ENCODE peak calls at places on chromosome 3, in eight cellular contexts. One of them, this sample, is unnamed.

GRCh38 chr3:188288153-188288552 is 134.2 kb downstream of the LPP start:
- DNase-seq in naive thymus-derived CD8-positive, alpha-beta T cell: no peak
- DNase-seq in RWPE1: no peak
- DNase-seq in anterior cingulate cortex: no peak
- DNase-seq in activated naive CD8-positive, alpha-beta T cell treated with anti-CD3 and anti-CD28 coated beads for 36 hours: no peak
- DNase-seq in lower leg skin: no peak
- DNase-seq in iPS-NIHi11: no peak
- DNase-seq in activated T-cell treated with anti-CD3 and anti-CD28 coated beads for 24 hours: no peak
- DNase-seq in this sample: no peak

GRCh38 chr3:184134746-184135148 is 411 bp upstream of the EIF2B5 start:
- DNase-seq in naive thymus-derived CD8-positive, alpha-beta T cell: no peak
- DNase-seq in RWPE1: no peak
- DNase-seq in anterior cingulate cortex: no peak
- DNase-seq in activated naive CD8-positive, alpha-beta T cell treated with anti-CD3 and anti-CD28 coated beads for 36 hours: no peak
- DNase-seq in lower leg skin: no peak
- DNase-seq in iPS-NIHi11: no peak
- DNase-seq in activated T-cell treated with anti-CD3 and anti-CD28 coated beads for 24 hours: peak; percentile 16
- DNase-seq in this sample: no peak

GRCh38 chr3:32709346-32709745 is 24.4 kb downstream of the CNOT10 start:
- DNase-seq in naive thymus-derived CD8-positive, alpha-beta T cell: no peak
- DNase-seq in RWPE1: no peak
- DNase-seq in anterior cingulate cortex: no peak
- DNase-seq in activated naive CD8-positive, alpha-beta T cell treated with anti-CD3 and anti-CD28 coated beads for 36 hours: no peak
- DNase-seq in lower leg skin: no peak
- DNase-seq in iPS-NIHi11: no peak
- DNase-seq in activated T-cell treated with anti-CD3 and anti-CD28 coated beads for 24 hours: no peak
- DNase-seq in this sample: no peak

GRCh38 chr3:142580061-142580423 is 1.5 kb upstream of the ATR start:
- DNase-seq in naive thymus-derived CD8-positive, alpha-beta T cell: no peak
- DNase-seq in RWPE1: no peak
- DNase-seq in anterior cingulate cortex: no peak
- DNase-seq in activated naive CD8-positive, alpha-beta T cell treated with anti-CD3 and anti-CD28 coated beads for 36 hours: no peak
- DNase-seq in lower leg skin: no peak
- DNase-seq in iPS-NIHi11: no peak
- DNase-seq in activated T-cell treated with anti-CD3 and anti-CD28 coated beads for 24 hours: no peak
- DNase-seq in this sample: no peak

GRCh38 chr3:100630664-100631063 is 21.3 kb downstream of the ADGRG7 start:
- DNase-seq in naive thymus-derived CD8-positive, alpha-beta T cell: no peak
- DNase-seq in RWPE1: no peak
- DNase-seq in anterior cingulate cortex: no peak
- DNase-seq in activated naive CD8-positive, alpha-beta T cell treated with anti-CD3 and anti-CD28 coated beads for 36 hours: no peak
- DNase-seq in lower leg skin: no peak
- DNase-seq in iPS-NIHi11: peak; percentile 5
- DNase-seq in activated T-cell treated with anti-CD3 and anti-CD28 coated beads for 24 hours: no peak
- DNase-seq in this sample: no peak

GRCh38 chr3:192494176-192494575 is 233.2 kb downstream of the FGF12 start:
- DNase-seq in naive thymus-derived CD8-positive, alpha-beta T cell: no peak
- DNase-seq in RWPE1: no peak
- DNase-seq in anterior cingulate cortex: no peak
- DNase-seq in activated naive CD8-positive, alpha-beta T cell treated with anti-CD3 and anti-CD28 coated beads for 36 hours: no peak
- DNase-seq in lower leg skin: no peak
- DNase-seq in iPS-NIHi11: no peak
- DNase-seq in activated T-cell treated with anti-CD3 and anti-CD28 coated beads for 24 hours: no peak
- DNase-seq in this sample: no peak

GRCh38 chr3:84223512-84223911 is 735.3 kb upstream of the CADM2 start:
- DNase-seq in naive thymus-derived CD8-positive, alpha-beta T cell: no peak
- DNase-seq in RWPE1: no peak
- DNase-seq in anterior cingulate cortex: no peak
- DNase-seq in activated naive CD8-positive, alpha-beta T cell treated with anti-CD3 and anti-CD28 coated beads for 36 hours: no peak
- DNase-seq in lower leg skin: no peak
- DNase-seq in iPS-NIHi11: no peak
- DNase-seq in activated T-cell treated with anti-CD3 and anti-CD28 coated beads for 24 hours: no peak
- DNase-seq in this sample: no peak

GRCh38 chr3:169758353-169758994 is 6.4 kb downstream of the TERC start:
- DNase-seq in naive thymus-derived CD8-positive, alpha-beta T cell: no peak
- DNase-seq in RWPE1: no peak
- DNase-seq in anterior cingulate cortex: no peak
- DNase-seq in activated naive CD8-positive, alpha-beta T cell treated with anti-CD3 and anti-CD28 coated beads for 36 hours: no peak
- DNase-seq in lower leg skin: no peak
- DNase-seq in iPS-NIHi11: no peak
- DNase-seq in activated T-cell treated with anti-CD3 and anti-CD28 coated beads for 24 hours: no peak
- DNase-seq in this sample: no peak

GRCh38 chr3:194312743-194313281 is 38.3 kb downstream of the CPN2 start:
- DNase-seq in naive thymus-derived CD8-positive, alpha-beta T cell: no peak
- DNase-seq in RWPE1: no peak
- DNase-seq in anterior cingulate cortex: no peak
- DNase-seq in activated naive CD8-positive, alpha-beta T cell treated with anti-CD3 and anti-CD28 coated beads for 36 hours: no peak
- DNase-seq in lower leg skin: peak; percentile 92
- DNase-seq in iPS-NIHi11: no peak
- DNase-seq in activated T-cell treated with anti-CD3 and anti-CD28 coated beads for 24 hours: no peak
- DNase-seq in this sample: no peak

GRCh38 chr3:158768361-158768787 is 33.5 kb upstream of the MFSD1 start:
- DNase-seq in naive thymus-derived CD8-positive, alpha-beta T cell: no peak
- DNase-seq in RWPE1: no peak
- DNase-seq in anterior cingulate cortex: no peak
- DNase-seq in activated naive CD8-positive, alpha-beta T cell treated with anti-CD3 and anti-CD28 coated beads for 36 hours: no peak
- DNase-seq in lower leg skin: no peak
- DNase-seq in iPS-NIHi11: peak; percentile 75
- DNase-seq in activated T-cell treated with anti-CD3 and anti-CD28 coated beads for 24 hours: no peak
- DNase-seq in this sample: peak; percentile 29

GRCh38 chr3:58492385-58492970 is 582 bp downstream of the KCTD6 start:
- DNase-seq in naive thymus-derived CD8-positive, alpha-beta T cell: no peak
- DNase-seq in RWPE1: peak; percentile 8
- DNase-seq in anterior cingulate cortex: no peak
- DNase-seq in activated naive CD8-positive, alpha-beta T cell treated with anti-CD3 and anti-CD28 coated beads for 36 hours: peak; percentile 33
- DNase-seq in lower leg skin: peak; percentile 86
- DNase-seq in iPS-NIHi11: no peak
- DNase-seq in activated T-cell treated with anti-CD3 and anti-CD28 coated beads for 24 hours: no peak
- DNase-seq in this sample: peak; percentile 24

GRCh38 chr3:114586119-114586518 is 292.3 kb downstream of the TIGIT start:
- DNase-seq in naive thymus-derived CD8-positive, alpha-beta T cell: no peak
- DNase-seq in RWPE1: no peak
- DNase-seq in anterior cingulate cortex: no peak
- DNase-seq in activated naive CD8-positive, alpha-beta T cell treated with anti-CD3 and anti-CD28 coated beads for 36 hours: no peak
- DNase-seq in lower leg skin: no peak
- DNase-seq in iPS-NIHi11: no peak
- DNase-seq in activated T-cell treated with anti-CD3 and anti-CD28 coated beads for 24 hours: no peak
- DNase-seq in this sample: no peak

GRCh38 chr3:197519801-197520211 is 36.0 kb downstream of the BDH1 start:
- DNase-seq in naive thymus-derived CD8-positive, alpha-beta T cell: no peak
- DNase-seq in RWPE1: no peak
- DNase-seq in anterior cingulate cortex: no peak
- DNase-seq in activated naive CD8-positive, alpha-beta T cell treated with anti-CD3 and anti-CD28 coated beads for 36 hours: no peak
- DNase-seq in lower leg skin: no peak
- DNase-seq in iPS-NIHi11: no peak
- DNase-seq in activated T-cell treated with anti-CD3 and anti-CD28 coated beads for 24 hours: no peak
- DNase-seq in this sample: no peak

GRCh38 chr3:14701676-14702075 is 26.7 kb downstream of the C3orf20 start:
- DNase-seq in naive thymus-derived CD8-positive, alpha-beta T cell: no peak
- DNase-seq in RWPE1: no peak
- DNase-seq in anterior cingulate cortex: no peak
- DNase-seq in activated naive CD8-positive, alpha-beta T cell treated with anti-CD3 and anti-CD28 coated beads for 36 hours: no peak
- DNase-seq in lower leg skin: no peak
- DNase-seq in iPS-NIHi11: no peak
- DNase-seq in activated T-cell treated with anti-CD3 and anti-CD28 coated beads for 24 hours: no peak
- DNase-seq in this sample: no peak

GRCh38 chr3:42264399-42265058 is 1.5 kb downstream of the CCK start:
- DNase-seq in naive thymus-derived CD8-positive, alpha-beta T cell: no peak
- DNase-seq in RWPE1: peak; percentile 30
- DNase-seq in anterior cingulate cortex: peak; percentile 74
- DNase-seq in activated naive CD8-positive, alpha-beta T cell treated with anti-CD3 and anti-CD28 coated beads for 36 hours: peak; percentile 36
- DNase-seq in lower leg skin: no peak
- DNase-seq in iPS-NIHi11: peak; percentile 76
- DNase-seq in activated T-cell treated with anti-CD3 and anti-CD28 coated beads for 24 hours: no peak
- DNase-seq in this sample: no peak

GRCh38 chr3:36647423-36647853 is 116.9 kb downstream of the DCLK3 start:
- DNase-seq in naive thymus-derived CD8-positive, alpha-beta T cell: no peak
- DNase-seq in RWPE1: no peak
- DNase-seq in anterior cingulate cortex: no peak
- DNase-seq in activated naive CD8-positive, alpha-beta T cell treated with anti-CD3 and anti-CD28 coated beads for 36 hours: no peak
- DNase-seq in lower leg skin: no peak
- DNase-seq in iPS-NIHi11: no peak
- DNase-seq in activated T-cell treated with anti-CD3 and anti-CD28 coated beads for 24 hours: no peak
- DNase-seq in this sample: no peak

GRCh38 chr3:53941174-53941573 is 49.5 kb upstream of the SELENOK start:
- DNase-seq in naive thymus-derived CD8-positive, alpha-beta T cell: no peak
- DNase-seq in RWPE1: peak; percentile 9
- DNase-seq in anterior cingulate cortex: no peak
- DNase-seq in activated naive CD8-positive, alpha-beta T cell treated with anti-CD3 and anti-CD28 coated beads for 36 hours: no peak
- DNase-seq in lower leg skin: no peak
- DNase-seq in iPS-NIHi11: no peak
- DNase-seq in activated T-cell treated with anti-CD3 and anti-CD28 coated beads for 24 hours: no peak
- DNase-seq in this sample: peak; percentile 21

GRCh38 chr3:73490453-73491311 is 134.1 kb downstream of the PDZRN3 start:
- DNase-seq in naive thymus-derived CD8-positive, alpha-beta T cell: no peak
- DNase-seq in RWPE1: no peak
- DNase-seq in anterior cingulate cortex: no peak
- DNase-seq in activated naive CD8-positive, alpha-beta T cell treated with anti-CD3 and anti-CD28 coated beads for 36 hours: no peak
- DNase-seq in lower leg skin: no peak
- DNase-seq in iPS-NIHi11: peak; percentile 54
- DNase-seq in activated T-cell treated with anti-CD3 and anti-CD28 coated beads for 24 hours: no peak
- DNase-seq in this sample: no peak

GRCh38 chr3:195182470-195182795 is 88.5 kb downstream of the XXYLT1 start:
- DNase-seq in naive thymus-derived CD8-positive, alpha-beta T cell: no peak
- DNase-seq in RWPE1: peak; percentile 42
- DNase-seq in anterior cingulate cortex: no peak
- DNase-seq in activated naive CD8-positive, alpha-beta T cell treated with anti-CD3 and anti-CD28 coated beads for 36 hours: no peak
- DNase-seq in lower leg skin: peak; percentile 53
- DNase-seq in iPS-NIHi11: no peak
- DNase-seq in activated T-cell treated with anti-CD3 and anti-CD28 coated beads for 24 hours: no peak
- DNase-seq in this sample: peak; percentile 53

GRCh38 chr3:109132801-109133473 is 3.6 kb upstream of the C3orf85 start:
- DNase-seq in naive thymus-derived CD8-positive, alpha-beta T cell: no peak
- DNase-seq in RWPE1: no peak
- DNase-seq in anterior cingulate cortex: no peak
- DNase-seq in activated naive CD8-positive, alpha-beta T cell treated with anti-CD3 and anti-CD28 coated beads for 36 hours: no peak
- DNase-seq in lower leg skin: no peak
- DNase-seq in iPS-NIHi11: no peak
- DNase-seq in activated T-cell treated with anti-CD3 and anti-CD28 coated beads for 24 hours: no peak
- DNase-seq in this sample: no peak

GRCh38 chr3:150372320-150373118 is 35.6 kb upstream of the TSC22D2 start:
- DNase-seq in naive thymus-derived CD8-positive, alpha-beta T cell: no peak
- DNase-seq in RWPE1: no peak
- DNase-seq in anterior cingulate cortex: no peak
- DNase-seq in activated naive CD8-positive, alpha-beta T cell treated with anti-CD3 and anti-CD28 coated beads for 36 hours: no peak
- DNase-seq in lower leg skin: no peak
- DNase-seq in iPS-NIHi11: no peak
- DNase-seq in activated T-cell treated with anti-CD3 and anti-CD28 coated beads for 24 hours: no peak
- DNase-seq in this sample: no peak

GRCh38 chr3:196274585-196274984 is 12.9 kb downstream of the PCYT1A start:
- DNase-seq in naive thymus-derived CD8-positive, alpha-beta T cell: no peak
- DNase-seq in RWPE1: no peak
- DNase-seq in anterior cingulate cortex: no peak
- DNase-seq in activated naive CD8-positive, alpha-beta T cell treated with anti-CD3 and anti-CD28 coated beads for 36 hours: peak; percentile 63
- DNase-seq in lower leg skin: no peak
- DNase-seq in iPS-NIHi11: no peak
- DNase-seq in activated T-cell treated with anti-CD3 and anti-CD28 coated beads for 24 hours: peak; percentile 73
- DNase-seq in this sample: no peak

GRCh38 chr3:110973263-110973895 is 98.2 kb upstream of the NECTIN3 start:
- DNase-seq in naive thymus-derived CD8-positive, alpha-beta T cell: no peak
- DNase-seq in RWPE1: no peak
- DNase-seq in anterior cingulate cortex: no peak
- DNase-seq in activated naive CD8-positive, alpha-beta T cell treated with anti-CD3 and anti-CD28 coated beads for 36 hours: no peak
- DNase-seq in lower leg skin: no peak
- DNase-seq in iPS-NIHi11: no peak
- DNase-seq in activated T-cell treated with anti-CD3 and anti-CD28 coated beads for 24 hours: no peak
- DNase-seq in this sample: no peak

GRCh38 chr3:176814252-176814651 is 383.0 kb downstream of the TBL1XR1 start:
- DNase-seq in naive thymus-derived CD8-positive, alpha-beta T cell: no peak
- DNase-seq in RWPE1: no peak
- DNase-seq in anterior cingulate cortex: no peak
- DNase-seq in activated naive CD8-positive, alpha-beta T cell treated with anti-CD3 and anti-CD28 coated beads for 36 hours: peak; percentile 19
- DNase-seq in lower leg skin: no peak
- DNase-seq in iPS-NIHi11: peak; percentile 82
- DNase-seq in activated T-cell treated with anti-CD3 and anti-CD28 coated beads for 24 hours: no peak
- DNase-seq in this sample: peak; percentile 51

GRCh38 chr3:39051649-39052557 is at the start of the genes SCN11A and WDR48:
- DNase-seq in naive thymus-derived CD8-positive, alpha-beta T cell: peak; percentile 80
- DNase-seq in RWPE1: peak; percentile 85
- DNase-seq in anterior cingulate cortex: peak; percentile 78
- DNase-seq in activated naive CD8-positive, alpha-beta T cell treated with anti-CD3 and anti-CD28 coated beads for 36 hours: peak; percentile 91
- DNase-seq in lower leg skin: peak; percentile 99
- DNase-seq in iPS-NIHi11: peak; percentile 94
- DNase-seq in activated T-cell treated with anti-CD3 and anti-CD28 coated beads for 24 hours: peak; percentile 89
- DNase-seq in this sample: peak; percentile 77

GRCh38 chr3:10437272-10437994 is 68.0 kb downstream of the ATP2B2 start:
- DNase-seq in naive thymus-derived CD8-positive, alpha-beta T cell: no peak
- DNase-seq in RWPE1: no peak
- DNase-seq in anterior cingulate cortex: no peak
- DNase-seq in activated naive CD8-positive, alpha-beta T cell treated with anti-CD3 and anti-CD28 coated beads for 36 hours: peak; percentile 69
- DNase-seq in lower leg skin: no peak
- DNase-seq in iPS-NIHi11: no peak
- DNase-seq in activated T-cell treated with anti-CD3 and anti-CD28 coated beads for 24 hours: peak; percentile 48
- DNase-seq in this sample: peak; percentile 72

GRCh38 chr3:126930936-126931600 is 51.8 kb upstream of the PLXNA1 start:
- DNase-seq in naive thymus-derived CD8-positive, alpha-beta T cell: no peak
- DNase-seq in RWPE1: no peak
- DNase-seq in anterior cingulate cortex: no peak
- DNase-seq in activated naive CD8-positive, alpha-beta T cell treated with anti-CD3 and anti-CD28 coated beads for 36 hours: no peak
- DNase-seq in lower leg skin: no peak
- DNase-seq in iPS-NIHi11: no peak
- DNase-seq in activated T-cell treated with anti-CD3 and anti-CD28 coated beads for 24 hours: no peak
- DNase-seq in this sample: no peak

GRCh38 chr3:140205598-140205997 is 270.6 kb downstream of the CLSTN2 start:
- DNase-seq in naive thymus-derived CD8-positive, alpha-beta T cell: no peak
- DNase-seq in RWPE1: no peak
- DNase-seq in anterior cingulate cortex: no peak
- DNase-seq in activated naive CD8-positive, alpha-beta T cell treated with anti-CD3 and anti-CD28 coated beads for 36 hours: no peak
- DNase-seq in lower leg skin: no peak
- DNase-seq in iPS-NIHi11: no peak
- DNase-seq in activated T-cell treated with anti-CD3 and anti-CD28 coated beads for 24 hours: no peak
- DNase-seq in this sample: no peak

This sample was measured in H54.